ENCODE peak calls at places on chromosome 1, in four cellular contexts. U is heart left ventricle, N is GM19239, X is tibial artery. K is an unnamed sample.

GRCh38 chr1:214537872-214538473 is 13.4 kb downstream of the PTPN14 start:
- DNase-seq in U (no peak), X (no peak), N (no peak), K (no peak)

GRCh38 chr1:14924455-14925325 is 228.9 kb upstream of the TMEM51 start:
- DNase-seq in U (peak; percentile 49), N (peak; percentile 28), X (no peak), K (no peak)

GRCh38 chr1:109134423-109134822 is 20.5 kb downstream of the ELAPOR1 start:
- DNase-seq in U (no peak), N (no peak), X (no peak), K (no peak)

GRCh38 chr1:8629241-8630091 is 188.0 kb downstream of the RERE start:
- DNase-seq in U (no peak), X (peak; percentile 22), N (peak; percentile 35), K (peak; percentile 47)

GRCh38 chr1:15758953-15759661 is 512 bp downstream of the FBLIM1 start:
- DNase-seq in X (no peak), U (no peak), N (no peak), K (no peak)

GRCh38 chr1:95655321-95656020 is 421.5 kb downstream of the RWDD3 start:
- DNase-seq in X (no peak), U (no peak), N (no peak), K (no peak)

GRCh38 chr1:70718086-70718630 is 307.1 kb downstream of the CTH start:
- DNase-seq in N (no peak), U (no peak), X (no peak), K (no peak)

GRCh38 chr1:56284933-56285332 is 294.4 kb downstream of the PLPP3 start:
- DNase-seq in N (no peak), X (no peak), U (peak; percentile 24), K (no peak)

GRCh38 chr1:156342556-156342955 is 4.2 kb downstream of the TSACC start:
- DNase-seq in X (no peak), N (no peak), U (no peak), K (no peak)

K was measured in GM12864.